ENCODE peak calls at places on chromosomes 3 and 15, in nine cellular contexts. One of them, this sample, is unnamed.

GRCh38 chr3:107962946-107963345 is 127.9 kb downstream of the CD47 start:
- DNase-seq in heart left ventricle: no peak
- DNase-seq in glutamatergic neuron: no peak
- DNase-seq in AG10803: peak; percentile 44
- DNase-seq in ACHN: peak; percentile 34
- DNase-seq in NCI-H2081: no peak
- DNase-seq in A172: peak; percentile 25
- DNase-seq in endothelial cell: no peak
- DNase-seq in dorsolateral prefrontal cortex: peak; percentile 45
- DNase-seq in this sample: no peak

GRCh38 chr15:40471778-40472130 is 970 bp downstream of the CHST14 start:
- DNase-seq in glutamatergic neuron: no peak
- DNase-seq in endothelial cell: no peak
- DNase-seq in dorsolateral prefrontal cortex: peak; percentile 23
- DNase-seq in A172: peak; percentile 23
- DNase-seq in NCI-H2081: no peak
- DNase-seq in ACHN: peak; percentile 52
- DNase-seq in heart left ventricle: no peak
- DNase-seq in AG10803: peak; percentile 22
- DNase-seq in this sample: no peak

GRCh38 chr3:40264437-40264836 is 45.1 kb upstream of the EIF1B start:
- DNase-seq in NCI-H2081: no peak
- DNase-seq in AG10803: no peak
- DNase-seq in heart left ventricle: no peak
- DNase-seq in A172: no peak
- DNase-seq in glutamatergic neuron: no peak
- DNase-seq in endothelial cell: no peak
- DNase-seq in ACHN: no peak
- DNase-seq in dorsolateral prefrontal cortex: no peak
- DNase-seq in this sample: no peak

GRCh38 chr3:32577621-32578556 is 7.2 kb upstream of the DYNC1LI1 start:
- DNase-seq in dorsolateral prefrontal cortex: no peak
- DNase-seq in glutamatergic neuron: no peak
- DNase-seq in AG10803: peak; percentile 69
- DNase-seq in endothelial cell: no peak
- DNase-seq in NCI-H2081: no peak
- DNase-seq in A172: peak; percentile 32
- DNase-seq in ACHN: no peak
- DNase-seq in heart left ventricle: no peak
- DNase-seq in this sample: peak; percentile 68

GRCh38 chr3:69451594-69451993 is 65.7 kb upstream of the FRMD4B start:
- DNase-seq in glutamatergic neuron: no peak
- DNase-seq in AG10803: no peak
- DNase-seq in NCI-H2081: peak; percentile 6
- DNase-seq in endothelial cell: no peak
- DNase-seq in dorsolateral prefrontal cortex: no peak
- DNase-seq in ACHN: no peak
- DNase-seq in heart left ventricle: no peak
- DNase-seq in A172: no peak
- DNase-seq in this sample: no peak

GRCh38 chr15:20280933-20281463 is 260.6 kb downstream of the GOLGA6L6 start:
- DNase-seq in AG10803: no peak
- DNase-seq in glutamatergic neuron: no peak
- DNase-seq in ACHN: no peak
- DNase-seq in dorsolateral prefrontal cortex: no peak
- DNase-seq in NCI-H2081: no peak
- DNase-seq in A172: no peak
- DNase-seq in endothelial cell: no peak
- DNase-seq in heart left ventricle: no peak
- DNase-seq in this sample: peak; percentile 46

GRCh38 chr3:55608266-55608937 is 121.3 kb upstream of the WNT5A start:
- DNase-seq in AG10803: no peak
- DNase-seq in glutamatergic neuron: no peak
- DNase-seq in A172: no peak
- DNase-seq in endothelial cell: no peak
- DNase-seq in NCI-H2081: peak; percentile 33
- DNase-seq in heart left ventricle: no peak
- DNase-seq in ACHN: no peak
- DNase-seq in dorsolateral prefrontal cortex: no peak
- DNase-seq in this sample: no peak

GRCh38 chr15:22963546-22964125 is 16.5 kb downstream of the CYFIP1 start:
- DNase-seq in endothelial cell: no peak
- DNase-seq in dorsolateral prefrontal cortex: no peak
- DNase-seq in ACHN: no peak
- DNase-seq in A172: no peak
- DNase-seq in glutamatergic neuron: no peak
- DNase-seq in NCI-H2081: no peak
- DNase-seq in heart left ventricle: no peak
- DNase-seq in AG10803: peak; percentile 53
- DNase-seq in this sample: no peak

GRCh38 chr3:107216711-107217110 is 160.5 kb upstream of the CCDC54 start:
- DNase-seq in heart left ventricle: peak; percentile 67
- DNase-seq in endothelial cell: no peak
- DNase-seq in dorsolateral prefrontal cortex: no peak
- DNase-seq in glutamatergic neuron: no peak
- DNase-seq in A172: peak; percentile 93
- DNase-seq in AG10803: peak; percentile 90
- DNase-seq in ACHN: no peak
- DNase-seq in NCI-H2081: no peak
- DNase-seq in this sample: no peak

GRCh38 chr3:140972833-140973232 is 31.2 kb downstream of the SLC25A36 start:
- DNase-seq in glutamatergic neuron: no peak
- DNase-seq in heart left ventricle: no peak
- DNase-seq in AG10803: peak; percentile 28
- DNase-seq in ACHN: peak; percentile 38
- DNase-seq in A172: peak; percentile 16
- DNase-seq in NCI-H2081: no peak
- DNase-seq in dorsolateral prefrontal cortex: no peak
- DNase-seq in endothelial cell: no peak
- DNase-seq in this sample: no peak

GRCh38 chr3:171001957-171002694 is 24.4 kb downstream of the SLC2A2 start:
- DNase-seq in heart left ventricle: no peak
- DNase-seq in NCI-H2081: no peak
- DNase-seq in AG10803: peak; percentile 40
- DNase-seq in endothelial cell: no peak
- DNase-seq in glutamatergic neuron: no peak
- DNase-seq in dorsolateral prefrontal cortex: no peak
- DNase-seq in ACHN: peak; percentile 86
- DNase-seq in A172: no peak
- DNase-seq in this sample: no peak

GRCh38 chr3:135865554-135865953 is 100.0 kb upstream of the PPP2R3A start:
- DNase-seq in AG10803: peak; percentile 17
- DNase-seq in A172: no peak
- DNase-seq in NCI-H2081: no peak
- DNase-seq in glutamatergic neuron: no peak
- DNase-seq in endothelial cell: no peak
- DNase-seq in dorsolateral prefrontal cortex: no peak
- DNase-seq in heart left ventricle: no peak
- DNase-seq in ACHN: no peak
- DNase-seq in this sample: no peak

GRCh38 chr3:177231237-177231636 is 34.0 kb upstream of the TBL1XR1 start:
- DNase-seq in ACHN: no peak
- DNase-seq in endothelial cell: no peak
- DNase-seq in AG10803: no peak
- DNase-seq in A172: no peak
- DNase-seq in NCI-H2081: no peak
- DNase-seq in dorsolateral prefrontal cortex: no peak
- DNase-seq in glutamatergic neuron: no peak
- DNase-seq in heart left ventricle: no peak
- DNase-seq in this sample: no peak

GRCh38 chr3:172260381-172260780 is 187.9 kb downstream of the GHSR start:
- DNase-seq in AG10803: peak; percentile 97
- DNase-seq in heart left ventricle: no peak
- DNase-seq in NCI-H2081: no peak
- DNase-seq in endothelial cell: no peak
- DNase-seq in A172: no peak
- DNase-seq in ACHN: no peak
- DNase-seq in glutamatergic neuron: no peak
- DNase-seq in dorsolateral prefrontal cortex: no peak
- DNase-seq in this sample: no peak

GRCh38 chr15:65344909-65345275 is 32.9 kb downstream of the IGDCC3 start:
- DNase-seq in NCI-H2081: no peak
- DNase-seq in ACHN: no peak
- DNase-seq in dorsolateral prefrontal cortex: no peak
- DNase-seq in endothelial cell: no peak
- DNase-seq in A172: no peak
- DNase-seq in glutamatergic neuron: no peak
- DNase-seq in heart left ventricle: no peak
- DNase-seq in AG10803: no peak
- DNase-seq in this sample: no peak

GRCh38 chr3:147153830-147154539 is 252.4 kb downstream of the ZIC4 start:
- DNase-seq in A172: no peak
- DNase-seq in ACHN: no peak
- DNase-seq in dorsolateral prefrontal cortex: no peak
- DNase-seq in AG10803: no peak
- DNase-seq in NCI-H2081: no peak
- DNase-seq in endothelial cell: no peak
- DNase-seq in glutamatergic neuron: no peak
- DNase-seq in heart left ventricle: no peak
- DNase-seq in this sample: no peak

GRCh38 chr3:126837773-126838172 is 133.7 kb downstream of the CHCHD6 start:
- DNase-seq in AG10803: no peak
- DNase-seq in heart left ventricle: no peak
- DNase-seq in ACHN: no peak
- DNase-seq in dorsolateral prefrontal cortex: peak; percentile 68
- DNase-seq in endothelial cell: no peak
- DNase-seq in glutamatergic neuron: no peak
- DNase-seq in A172: no peak
- DNase-seq in NCI-H2081: no peak
- DNase-seq in this sample: no peak

GRCh38 chr3:69948246-69948862 is 51.2 kb upstream of the SAMMSON start:
- DNase-seq in AG10803: peak; percentile 51
- DNase-seq in NCI-H2081: peak; percentile 32
- DNase-seq in A172: peak; percentile 14
- DNase-seq in heart left ventricle: no peak
- DNase-seq in endothelial cell: no peak
- DNase-seq in glutamatergic neuron: no peak
- DNase-seq in dorsolateral prefrontal cortex: no peak
- DNase-seq in ACHN: peak; percentile 62
- DNase-seq in this sample: no peak

GRCh38 chr3:127857270-127857801 is 35.0 kb upstream of the MGLL start:
- DNase-seq in dorsolateral prefrontal cortex: no peak
- DNase-seq in A172: no peak
- DNase-seq in NCI-H2081: peak; percentile 62
- DNase-seq in ACHN: peak; percentile 19
- DNase-seq in heart left ventricle: no peak
- DNase-seq in glutamatergic neuron: no peak
- DNase-seq in endothelial cell: no peak
- DNase-seq in AG10803: peak; percentile 13
- DNase-seq in this sample: peak; percentile 49

GRCh38 chr3:45277636-45278035 is 51.5 kb upstream of the TMEM158 start:
- DNase-seq in AG10803: no peak
- DNase-seq in A172: no peak
- DNase-seq in dorsolateral prefrontal cortex: no peak
- DNase-seq in NCI-H2081: no peak
- DNase-seq in ACHN: no peak
- DNase-seq in heart left ventricle: no peak
- DNase-seq in glutamatergic neuron: no peak
- DNase-seq in endothelial cell: no peak
- DNase-seq in this sample: no peak

This sample was measured in GM13976.